ENCODE peak calls at places on chromosomes 16 and 17, in eight cellular contexts. Z, W, E, P, R, D, H and O are unnamed samples.

GRCh38 chr17:32742686-32743538 is 134.0 kb downstream of the MYO1D start:
- DNase-seq in H (no peak), W (no peak), P (no peak), E (no peak), D (no peak), Z (no peak), R (no peak), O (no peak)

GRCh38 chr17:65418622-65419021 is 142.8 kb downstream of the AXIN2 start:
- DNase-seq in W (no peak), Z (no peak), P (no peak), E (no peak), R (no peak), D (no peak), H (no peak), O (no peak)

GRCh38 chr16:22814330-22815105 is 556 bp downstream of the HS3ST2 start:
- DNase-seq in D (no peak), W (peak), R (no peak), H (no peak), P (no peak), E (no peak), Z (peak), O (no peak)

GRCh38 chr17:8857919-8858318 is 9.6 kb downstream of the PIK3R6 start:
- DNase-seq in W (no peak), Z (peak), P (peak), D (peak), R (peak), H (no peak), E (no peak), O (no peak)

GRCh38 chr17:8019665-8020064 is 17.2 kb downstream of the GUCY2D start:
- DNase-seq in D (no peak), H (no peak), P (no peak), R (no peak), Z (peak), E (peak), W (no peak), O (peak)

GRCh38 chr16:54507091-54507490 is 220.5 kb upstream of the IRX3 start:
- DNase-seq in E (no peak), W (no peak), H (no peak), R (no peak), D (no peak), Z (no peak), P (peak), O (no peak)

GRCh38 chr16:54275956-54276355 is 10.6 kb downstream of the IRX3 start:
- DNase-seq in W (no peak), E (no peak), Z (no peak), P (no peak), D (no peak), H (no peak), R (no peak), O (no peak)

GRCh38 chr16:7086842-7087616 is 245.6 kb upstream of the RBFOX1 start:
- DNase-seq in W (peak), E (no peak), R (no peak), P (no peak), Z (no peak), H (peak), D (no peak), O (peak)

GRCh38 chr17:19410101-19410500 is 931 bp upstream of the RNF112 start:
- DNase-seq in Z (no peak), P (no peak), H (no peak), W (no peak), D (no peak), E (no peak), R (no peak), O (no peak)

GRCh38 chr17:77817953-77818352 is 140.6 kb upstream of the TNRC6C start:
- DNase-seq in E (no peak), R (no peak), D (no peak), H (no peak), Z (no peak), W (no peak), P (no peak), O (no peak)

GRCh38 chr17:31492880-31493655 is 101.6 kb downstream of the RAB11FIP4 start:
- DNase-seq in W (no peak), R (no peak), D (peak), P (no peak), E (peak), Z (no peak), H (no peak), O (no peak)

GRCh38 chr17:55433029-55433628 is 11.5 kb upstream of the MMD start:
- DNase-seq in W (no peak), P (no peak), R (no peak), D (no peak), E (no peak), Z (peak), H (no peak), O (peak)

GRCh38 chr17:44084131-44084538 is 13.6 kb downstream of the G6PC3 start:
- DNase-seq in Z (no peak), E (no peak), P (no peak), H (no peak), D (no peak), R (peak), W (no peak), O (peak)

GRCh38 chr16:81889896-81890634 is 111.0 kb downstream of the PLCG2 start:
- DNase-seq in Z (peak), D (peak), H (peak), W (no peak), E (peak), R (peak), P (peak), O (peak)

GRCh38 chr16:21703156-21703555 is 39.4 kb downstream of the OTOA start:
- DNase-seq in E (no peak), H (no peak), W (no peak), R (no peak), Z (no peak), P (no peak), D (no peak), O (no peak)

GRCh38 chr16:21702259-21702658 is 38.5 kb downstream of the OTOA start:
- DNase-seq in Z (no peak), D (no peak), R (no peak), H (no peak), W (no peak), P (no peak), E (no peak), O (no peak)

GRCh38 chr16:21697032-21697431 is 33.3 kb downstream of the OTOA start:
- DNase-seq in Z (peak), W (no peak), E (no peak), R (no peak), H (no peak), D (no peak), P (no peak), O (no peak)

GRCh38 chr16:21701271-21701670 is 37.5 kb downstream of the OTOA start:
- DNase-seq in Z (no peak), D (no peak), H (no peak), P (no peak), E (no peak), R (no peak), W (no peak), O (no peak)

DNA sequence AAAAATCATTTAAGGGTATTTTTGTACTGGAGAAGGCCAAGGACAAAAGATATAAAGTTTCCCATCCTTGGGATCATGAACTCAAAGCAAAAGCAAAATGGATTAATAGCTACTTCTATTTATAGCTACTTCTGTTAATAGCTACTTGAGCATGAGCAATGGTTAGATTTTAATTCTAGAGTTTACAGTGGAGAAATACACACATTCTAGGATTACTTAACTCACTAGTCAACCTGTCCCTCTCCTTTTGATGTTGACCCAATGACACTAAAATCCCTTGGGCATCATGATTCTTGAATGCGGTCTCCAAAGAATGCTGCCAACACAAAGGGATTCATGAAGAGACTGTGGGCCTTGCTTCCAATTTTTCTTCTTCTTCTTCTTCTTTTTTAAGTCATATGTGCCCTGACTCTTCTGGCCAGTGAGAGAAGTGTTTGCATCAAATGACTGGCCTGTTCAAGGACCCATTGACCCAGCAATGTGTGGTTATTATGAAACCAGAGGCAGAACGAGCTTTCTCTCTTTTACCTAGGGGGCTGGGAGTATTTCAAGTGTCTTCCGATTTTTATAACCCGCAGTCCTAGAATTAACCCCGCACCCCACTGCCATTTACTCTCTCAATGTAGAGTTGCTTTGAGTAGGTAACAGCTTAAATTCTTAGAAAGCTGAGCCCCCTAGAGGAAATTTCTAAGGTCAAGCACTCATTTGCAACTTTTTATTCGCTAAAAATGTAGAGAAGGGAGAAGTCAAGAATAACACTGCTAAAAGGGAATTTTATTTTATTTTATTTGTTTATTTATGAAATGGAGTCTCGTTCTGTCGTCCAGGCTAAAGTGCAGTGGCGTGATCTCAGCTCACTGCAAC is 34.6 kb downstream of the OTOA start:
- DNase-seq in R (no peak), E (no peak), Z (no peak), H (no peak), P (no peak), W (no peak), D (no peak), O (no peak)
- TF ChIP-seq CTCF in R (no peak), E (no peak), Z (no peak), H (no peak), P (no peak), W (no peak), D (no peak), O (no peak)

DNA sequence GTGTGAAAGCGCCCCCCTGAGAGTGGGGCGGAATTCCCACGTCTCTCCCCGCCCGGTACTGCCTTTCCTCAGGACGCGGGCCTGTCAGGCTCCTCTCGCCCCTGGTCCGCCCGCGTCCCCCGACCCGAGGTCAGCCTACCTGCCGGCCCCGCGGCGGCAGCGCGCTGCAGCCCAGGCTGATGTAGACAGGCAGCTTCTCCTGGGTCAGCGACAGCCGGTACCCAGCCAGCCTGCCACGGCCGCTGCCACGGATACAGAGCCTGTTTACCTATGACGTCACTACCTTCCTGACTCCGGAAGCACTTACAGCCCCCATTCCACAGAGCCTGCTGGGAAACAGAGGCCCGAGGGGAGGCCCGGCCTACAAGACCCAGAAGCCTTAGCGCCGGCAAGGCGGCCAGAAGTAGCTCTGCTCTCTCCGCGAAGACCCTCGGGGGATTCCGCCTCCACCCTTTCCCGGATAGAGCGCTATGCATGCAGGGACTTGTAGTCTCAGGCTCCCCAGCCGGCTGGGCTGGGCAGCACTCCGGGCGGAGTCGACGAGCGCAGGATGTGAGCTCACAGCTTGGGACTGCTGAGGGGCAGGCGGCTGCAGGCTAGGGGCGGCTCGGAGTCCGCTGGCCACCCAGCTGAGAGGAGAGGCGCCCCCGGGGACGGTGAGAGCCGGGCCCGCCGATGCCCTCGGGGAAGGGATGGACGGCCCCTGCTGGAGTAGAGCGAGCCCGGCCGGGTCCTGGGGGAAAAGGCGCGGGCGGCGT is at the start of the genes IFT20 and TNFAIP1:
- DNase-seq in W (peak), R (peak), H (peak), Z (peak), E (peak), D (peak), P (peak), O (peak)
- TF ChIP-seq CTCF in W (no peak), R (no peak), H (peak), Z (no peak), E (no peak), D (no peak), P (no peak), O (no peak)

DNA sequence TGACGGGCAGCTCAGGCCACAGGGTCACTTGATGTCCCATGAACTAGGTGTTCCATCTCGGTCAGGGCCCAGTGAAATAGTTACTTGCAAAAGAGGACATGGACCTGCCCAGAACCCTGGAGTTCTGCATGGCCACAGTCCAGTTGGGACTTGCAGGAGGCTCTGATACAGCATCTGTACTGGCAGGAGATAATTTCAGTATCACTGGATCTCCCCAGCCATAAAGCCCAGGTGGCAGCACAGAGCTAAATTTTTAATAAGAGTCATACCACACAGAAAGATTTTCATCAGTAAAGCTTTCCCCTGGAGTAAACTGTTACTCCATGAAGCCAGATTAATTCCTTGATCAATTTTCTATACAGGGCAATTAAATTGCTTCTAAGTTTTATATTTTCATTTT is 18.0 kb upstream of the SLC16A5 start:
- DNase-seq in H (no peak), P (no peak), Z (peak), D (no peak), W (no peak), E (peak), R (no peak), O (peak)
- TF ChIP-seq CTCF in H (no peak), P (no peak), Z (peak), D (peak), W (peak), E (peak), R (peak), O (no peak)

DNA sequence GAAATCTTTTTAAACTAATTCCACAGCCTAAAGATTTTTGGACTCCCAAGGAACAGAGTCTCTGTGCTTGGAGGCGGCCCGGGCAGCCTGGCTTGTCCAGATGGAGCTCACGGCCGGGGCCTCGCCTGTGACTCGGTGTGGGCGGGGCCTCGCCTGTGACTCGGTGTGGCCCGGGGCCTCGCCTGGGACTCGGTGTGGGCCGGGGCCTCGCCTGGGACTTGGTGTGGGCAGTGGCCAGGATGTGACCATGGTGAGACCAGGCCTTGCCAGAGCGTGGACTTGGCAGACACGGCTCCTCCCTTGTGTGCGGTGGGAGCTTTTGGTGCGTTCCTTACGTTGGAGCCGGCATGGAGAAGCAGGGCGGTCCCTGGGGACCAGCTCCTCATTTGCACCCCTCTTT is 92.3 kb downstream of the METRNL start:
- DNase-seq in W (no peak), D (no peak), E (no peak), P (no peak), R (no peak), H (peak), Z (no peak), O (no peak)
- TF ChIP-seq CTCF in W (no peak), D (no peak), E (no peak), P (no peak), R (no peak), H (no peak), Z (no peak), O (no peak)

GRCh38 chr17:67559381-67559966 is 158.3 kb upstream of the NOL11 start:
- DNase-seq in Z (no peak), H (no peak), W (no peak), R (no peak), E (no peak), D (no peak), P (no peak), O (peak)
- TF ChIP-seq CTCF in Z (peak), H (peak), W (peak), R (peak), E (peak), D (peak), P (peak), O (no peak)

DNA sequence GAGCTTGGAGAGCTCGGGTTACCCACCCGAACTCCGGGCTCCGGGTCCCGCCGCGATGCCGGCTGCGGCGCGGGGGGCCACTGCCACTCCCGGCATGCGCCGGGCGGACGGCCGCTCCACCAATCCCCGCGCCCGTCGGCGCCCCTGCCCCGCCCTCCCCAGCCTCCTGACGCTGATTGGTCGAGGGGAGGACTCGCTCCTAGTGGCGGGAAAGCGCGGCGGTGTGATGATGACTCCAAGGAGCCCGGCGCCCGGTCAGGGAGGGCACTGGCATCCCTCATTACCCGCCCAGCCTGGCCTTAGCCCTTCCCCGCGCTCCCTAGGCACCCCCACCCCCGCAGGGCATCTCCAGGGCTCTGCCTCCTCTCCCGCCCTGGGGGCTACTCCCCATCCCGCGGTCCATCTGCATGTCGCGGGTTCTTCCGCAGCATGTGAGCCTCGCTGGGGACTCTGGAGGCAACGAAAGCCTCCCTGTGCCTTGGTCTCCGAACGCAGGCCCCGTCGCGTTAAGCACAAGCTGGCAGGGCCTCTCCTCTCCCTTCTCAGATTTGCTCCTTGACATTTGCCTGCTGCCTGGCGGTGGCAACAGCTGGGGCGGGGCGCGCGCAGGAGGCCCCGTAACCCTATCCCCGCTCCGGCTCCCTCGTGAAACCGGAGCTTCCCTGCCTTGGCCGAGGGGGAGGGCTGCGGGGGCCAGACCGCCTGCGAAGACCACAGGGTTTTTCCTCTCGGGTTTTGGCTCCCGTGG is 1.7 kb downstream of the ATP2A1 start:
- DNase-seq in W (peak), D (peak), R (peak), E (peak), P (peak), H (peak), Z (peak), O (peak)
- TF ChIP-seq CTCF in W (no peak), D (no peak), R (no peak), E (peak), P (no peak), H (peak), Z (no peak), O (no peak)

DNA sequence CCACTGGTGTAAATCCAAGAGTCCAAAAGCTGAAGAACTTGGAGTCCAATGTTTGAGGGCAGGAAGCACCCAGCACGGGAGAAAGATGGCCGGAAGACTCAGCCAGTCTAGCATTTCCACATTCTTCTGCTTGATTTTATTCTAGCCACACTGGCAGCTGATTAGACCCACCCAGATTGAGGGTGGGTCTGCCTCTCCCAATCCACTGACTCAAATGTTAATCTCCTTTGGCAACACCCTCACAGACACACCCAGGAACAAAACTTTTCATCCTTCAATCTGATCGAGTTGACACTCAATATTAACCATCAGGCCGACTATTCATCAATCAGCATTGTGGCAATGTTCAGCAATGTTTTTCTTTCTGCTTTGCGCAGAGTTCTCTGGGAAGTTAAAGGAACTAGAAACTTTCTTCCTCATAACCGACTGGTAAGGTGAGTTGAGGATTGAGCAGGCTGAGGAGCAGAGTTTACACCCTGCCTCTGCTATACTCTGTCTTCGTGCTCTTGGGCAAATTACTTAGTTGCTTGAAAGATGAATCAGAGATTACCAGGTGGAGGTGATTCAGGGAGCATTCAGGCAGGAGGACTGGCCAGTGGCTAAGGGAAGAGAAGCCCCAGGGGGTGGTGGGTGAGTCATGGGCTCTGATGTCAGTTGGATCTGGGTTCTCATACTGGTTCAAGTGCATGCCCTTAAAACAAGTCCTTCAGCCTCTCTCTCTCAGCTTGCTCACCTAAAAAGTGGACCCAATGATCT is 28.2 kb upstream of the BRD7 start:
- DNase-seq in W (no peak), H (no peak), D (no peak), E (no peak), R (no peak), Z (peak), P (no peak), O (peak)
- TF ChIP-seq CTCF in W (no peak), H (no peak), D (no peak), E (no peak), R (no peak), Z (no peak), P (no peak), O (no peak)